ENCODE peak calls at places on chromosome 15, in eight cellular contexts. D is fibroblast of mammary gland, L is right lobe of liver, A is neural crest cell, G is vagina, W is OCI-LY7, F is Peyer's patch, N is breast epithelium. Y is an unnamed sample.

GRCh38 chr15:37967788-37968187 is 33.3 kb downstream of the TMCO5A start:
- DNase-seq in A (no peak), N (no peak), F (no peak), G (no peak), D (no peak), W (no peak), L (no peak), Y (peak)

GRCh38 chr15:91965501-91966180 is 112.1 kb downstream of the SLCO3A1 start:
- DNase-seq in A (no peak), F (no peak), W (no peak), N (peak), G (no peak), D (peak), L (no peak), Y (peak)

GRCh38 chr15:25611603-25612002 is 172.8 kb upstream of the UBE3A start:
- DNase-seq in W (no peak), G (no peak), L (no peak), D (peak), A (no peak), N (no peak), F (no peak), Y (no peak)

GRCh38 chr15:45827275-45827674 is 192.4 kb downstream of the SQOR start:
- DNase-seq in F (no peak), G (no peak), A (no peak), D (no peak), W (peak), N (no peak), L (no peak), Y (no peak)

GRCh38 chr15:90598053-90598577 is 68.4 kb downstream of the CRTC3 start:
- DNase-seq in L (peak), G (no peak), N (no peak), D (peak), A (no peak), F (peak), W (peak), Y (peak)

GRCh38 chr15:56919708-56920637 is 1.5 kb downstream of the TCF12 start:
- DNase-seq in N (no peak), F (no peak), D (peak), W (peak), G (no peak), A (no peak), L (peak), Y (peak)

GRCh38 chr15:71296032-71296686 is 180.9 kb downstream of the THSD4 start:
- DNase-seq in N (peak), F (peak), W (no peak), G (no peak), L (no peak), A (no peak), D (peak), Y (peak)

GRCh38 chr15:78139564-78139963 is 8.3 kb upstream of the CIB2 start:
- DNase-seq in L (no peak), G (peak), A (no peak), W (no peak), F (no peak), D (no peak), N (no peak), Y (no peak)

GRCh38 chr15:52695146-52695545 is 16.0 kb upstream of the ATOSA start:
- DNase-seq in L (no peak), N (no peak), A (no peak), G (no peak), W (no peak), F (no peak), D (no peak), Y (no peak)

GRCh38 chr15:100721758-100722550 is 119.6 kb downstream of the ASB7 start:
- DNase-seq in N (peak), W (no peak), A (no peak), G (peak), D (peak), L (no peak), F (no peak), Y (peak)

DNA sequence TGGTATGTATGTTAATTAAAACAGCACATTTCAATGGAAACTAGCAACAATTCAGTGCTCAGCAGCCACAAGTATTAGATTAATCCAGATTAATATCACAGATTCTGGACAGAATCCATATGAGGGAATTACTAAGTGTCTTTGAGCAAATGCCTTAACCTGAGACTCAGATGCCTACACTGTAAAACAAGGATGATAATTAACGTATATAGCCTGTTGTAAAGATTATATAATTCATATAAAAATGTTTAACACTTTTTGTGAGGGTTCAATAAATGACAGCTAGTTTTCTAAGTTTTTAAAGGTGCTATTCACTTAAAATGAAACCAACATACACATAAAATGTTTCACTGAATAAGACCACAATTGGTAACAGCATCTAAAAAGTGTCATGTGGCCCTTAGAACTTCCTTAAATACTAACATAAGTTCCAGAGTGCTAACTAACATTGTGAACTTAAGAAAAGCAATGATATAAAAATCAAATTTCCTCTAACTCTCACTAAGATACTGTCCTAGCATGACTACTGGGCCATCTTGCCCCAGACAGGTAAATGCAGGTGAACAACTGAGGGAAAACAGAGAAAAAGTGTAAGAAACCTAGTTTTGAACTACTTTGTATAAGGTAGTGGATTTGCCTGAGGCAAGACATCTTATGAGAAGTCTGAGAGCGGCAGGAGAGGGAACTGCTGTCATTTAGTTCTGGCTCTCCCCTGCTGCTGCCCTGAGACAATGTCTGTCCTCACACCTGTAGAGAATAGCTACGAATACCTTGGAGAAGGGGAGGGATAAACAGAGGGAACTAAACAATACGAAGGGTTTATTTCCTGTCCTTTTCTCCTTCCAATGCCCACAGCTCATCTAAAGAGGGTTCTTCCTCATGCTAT is 151.3 kb downstream of the ADAM10 start:
- DNase-seq in W (no peak), G (no peak), L (no peak), A (no peak), N (no peak), F (no peak), D (no peak), Y (no peak)
- TF ChIP-seq CTCF in W (no peak), G (no peak), L (no peak), A (no peak), N (no peak), F (no peak), D (no peak), Y (no peak)

DNA sequence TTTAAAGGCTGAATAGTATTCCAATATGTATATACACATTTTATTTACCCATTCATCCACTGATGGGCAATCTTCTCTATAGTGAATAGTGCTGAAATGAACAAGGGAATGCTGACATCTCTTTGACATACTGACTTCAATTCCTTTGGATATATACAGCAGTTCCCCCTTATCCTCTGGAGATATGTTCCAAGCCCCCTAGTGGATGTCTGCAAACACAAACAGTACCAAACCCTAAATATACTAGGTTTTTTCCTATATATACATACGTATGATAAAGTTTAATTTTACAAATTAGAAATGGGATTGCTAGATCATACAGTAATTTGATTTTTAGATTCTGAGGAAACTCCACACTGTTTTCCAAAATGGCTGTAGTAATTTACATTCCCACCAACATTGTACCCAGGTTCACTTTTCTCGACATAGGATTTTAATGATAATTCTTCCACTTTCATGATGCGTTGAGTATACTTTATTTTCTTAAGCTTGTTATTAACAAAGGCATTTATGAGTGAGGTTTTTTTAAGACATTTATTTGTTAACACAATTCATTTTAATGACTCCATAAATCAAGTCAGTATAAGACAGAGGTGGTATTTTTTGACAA is 38.2 kb downstream of the VPS13C start:
- DNase-seq in G (no peak), F (no peak), W (peak), D (peak), A (no peak), L (no peak), N (no peak), Y (peak)
- TF ChIP-seq CTCF in G (no peak), F (peak), W (peak), D (peak), A (peak), L (peak), N (no peak), Y (peak)

GRCh38 chr15:31297880-31298456 is 28.7 kb upstream of the KLF13 start:
- DNase-seq in N (peak), W (no peak), L (peak), G (peak), A (no peak), F (peak), D (no peak), Y (no peak)

GRCh38 chr15:31298707-31299172 is 27.9 kb upstream of the KLF13 start:
- DNase-seq in A (no peak), G (peak), W (no peak), N (peak), F (no peak), L (peak), D (no peak), Y (no peak)

GRCh38 chr15:31297221-31297879 is 29.3 kb upstream of the KLF13 start:
- DNase-seq in A (no peak), G (peak), N (peak), D (no peak), W (no peak), L (no peak), F (no peak), Y (no peak)

GRCh38 chr15:31295660-31296059 is 31.0 kb upstream of the KLF13 start:
- DNase-seq in G (no peak), F (no peak), W (no peak), A (peak), N (peak), D (no peak), L (peak), Y (no peak)

GRCh38 chr15:31296304-31297220 is 30.1 kb upstream of the KLF13 start:
- DNase-seq in D (no peak), G (peak), N (peak), A (peak), L (peak), W (no peak), F (peak), Y (peak)
- TF ChIP-seq CTCF in D (no peak), G (no peak), N (no peak), A (no peak), L (peak), W (no peak), F (peak), Y (no peak)

DNA sequence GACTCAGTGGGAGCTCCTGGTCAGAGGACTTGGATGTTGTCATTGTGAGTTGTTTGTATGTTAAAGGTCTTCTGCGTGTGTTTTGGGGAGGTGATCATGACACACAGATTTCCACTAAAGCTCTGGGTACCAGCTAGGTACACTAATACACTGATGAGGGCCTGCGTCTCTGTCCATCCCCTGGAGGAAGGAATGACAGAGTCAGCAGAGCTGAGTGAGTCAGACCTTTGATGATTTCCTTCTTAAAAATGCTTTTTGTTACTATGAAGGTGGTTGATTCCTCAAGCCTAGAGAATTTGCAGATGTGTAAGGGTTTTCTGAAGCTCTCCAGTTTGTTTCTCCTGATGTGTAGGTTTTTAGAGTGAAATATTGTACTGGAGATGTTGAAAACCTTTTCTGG is 424.1 kb upstream of the TPM1 start:
- DNase-seq in F (no peak), L (no peak), A (no peak), G (no peak), D (peak), W (no peak), N (no peak), Y (no peak)
- TF ChIP-seq CTCF in F (no peak), L (no peak), A (no peak), G (no peak), D (peak), W (no peak), N (no peak), Y (no peak)

GRCh38 chr15:80619677-80620076 is 75.4 kb upstream of the ABHD17C start:
- DNase-seq in D (peak), W (no peak), L (no peak), F (no peak), N (no peak), G (no peak), A (no peak), Y (no peak)
- TF ChIP-seq CTCF in D (peak), W (no peak), L (peak), F (peak), N (no peak), G (no peak), A (peak), Y (no peak)

DNA sequence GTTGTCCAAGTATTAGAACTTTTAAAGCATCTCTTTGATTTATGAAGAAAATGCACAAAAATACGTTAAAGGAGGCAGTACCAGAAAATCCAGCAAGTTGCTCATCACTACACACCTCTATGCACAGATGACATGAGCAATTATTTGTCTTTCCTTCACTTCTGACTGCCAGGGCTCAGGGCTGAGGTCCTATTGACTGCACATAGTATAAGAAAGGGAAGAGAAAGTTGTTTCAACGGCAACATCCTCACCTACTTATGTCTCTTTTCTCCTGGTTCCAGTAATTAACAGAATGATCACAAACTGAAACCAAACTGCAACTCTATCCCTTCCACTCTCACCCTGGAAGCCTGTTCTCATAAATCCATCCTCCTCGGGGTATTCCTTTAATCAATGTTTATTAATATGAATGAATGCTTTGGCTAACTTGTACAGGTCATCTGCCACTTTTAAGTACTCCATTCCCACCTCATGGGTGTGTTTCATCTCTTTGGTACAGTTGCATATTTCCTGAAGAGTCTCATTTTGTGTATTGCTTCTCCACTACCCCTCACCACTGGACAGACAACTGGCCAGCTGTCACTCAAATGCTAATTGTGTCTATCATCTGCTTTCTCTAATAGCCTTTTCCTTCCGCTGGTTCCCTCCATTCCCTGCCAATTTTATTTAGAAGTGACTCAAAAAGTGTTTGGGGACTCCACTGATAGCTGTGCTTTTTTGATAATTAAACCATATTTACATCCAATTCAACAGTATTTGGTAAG is 34.5 kb downstream of the RAB27A start:
- DNase-seq in D (no peak), A (no peak), W (no peak), G (no peak), L (no peak), N (no peak), F (no peak), Y (no peak)
- TF ChIP-seq CTCF in D (no peak), A (no peak), W (no peak), G (no peak), L (no peak), N (no peak), F (no peak), Y (no peak)

GRCh38 chr15:81516461-81516860 is 142.4 kb upstream of the TMC3 start:
- DNase-seq in N (no peak), L (no peak), F (no peak), A (no peak), G (no peak), W (no peak), D (peak), Y (no peak)
- TF ChIP-seq CTCF in N (no peak), L (no peak), F (no peak), A (no peak), G (no peak), W (no peak), D (no peak), Y (no peak)

GRCh38 chr15:26889298-26889898 is 22.5 kb downstream of the GABRA5 start:
- DNase-seq in L (no peak), D (peak), G (no peak), N (peak), F (no peak), A (peak), W (peak), Y (peak)
- TF ChIP-seq CTCF in L (peak), D (peak), G (no peak), N (peak), F (peak), A (peak), W (peak), Y (no peak)

DNA sequence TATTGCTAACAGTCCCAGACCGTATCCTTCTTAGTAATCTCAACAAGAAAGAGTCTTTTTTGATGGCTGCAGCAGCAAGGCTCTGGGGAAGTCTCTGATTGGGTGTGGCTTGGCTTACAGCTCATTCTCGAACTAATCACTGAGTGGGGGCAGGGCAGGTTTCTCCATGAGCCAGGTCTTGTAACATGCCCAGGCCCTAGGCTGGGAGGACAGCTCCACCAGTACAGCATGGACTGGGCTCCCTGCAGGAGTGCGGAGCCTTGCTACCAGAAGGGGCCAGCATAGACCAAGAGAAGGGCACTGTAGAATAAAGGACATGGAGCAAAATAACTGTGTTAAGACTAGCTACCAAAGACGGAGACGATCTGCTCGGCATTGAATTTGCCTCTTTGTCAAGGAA is 7.2 kb downstream of the CD276 start:
- DNase-seq in F (no peak), D (peak), L (no peak), W (no peak), G (no peak), A (no peak), N (no peak), Y (no peak)
- TF ChIP-seq CTCF in F (no peak), D (peak), L (no peak), W (no peak), G (peak), A (no peak), N (no peak), Y (no peak)